ENCODE peak calls at places on chromosomes 4 and X, in ten cellular contexts. One of them, this sample, is unnamed.

GRCh38 chr4:101282076-101282844 is 65.1 kb downstream of the PPP3CA start:
- DNase-seq in stimulated activated CD8-positive, alpha-beta memory T cell treated with anti-CD3 and anti-CD28 coated beads, Interleukin-7, amount 100 ng/mL, for 1 hour: no peak
- DNase-seq in HTR-8/SVneo: no peak
- DNase-seq in endodermal cell: peak; percentile 57
- DNase-seq in Panc1: no peak
- DNase-seq in NCI-H1092 treated with DMSO at 0.1 percent for 48 hours: no peak
- DNase-seq in activated T-helper 1 cell treated with anti-CD3 and anti-CD28 coated beads, Interleukin-12 subunit alpha, Interleukin-12 subunit beta, Interleukin-2, Interleukin-4 antibody, amounts not matched to agents 30 ng/mL and 10 ng/mL and 1 ng/mL, durations not matched to agents 14 hours and 24 hours and 36 hours: peak; percentile 8
- DNase-seq in heart left ventricle: no peak
- DNase-seq in SK-N-SH: no peak
- DNase-seq in AML-193: peak; percentile 48
- DNase-seq in this sample: no peak

GRCh38 chr4:54660145-54660535 is 2.4 kb downstream of the KIT start:
- DNase-seq in stimulated activated CD8-positive, alpha-beta memory T cell treated with anti-CD3 and anti-CD28 coated beads, Interleukin-7, amount 100 ng/mL, for 1 hour: no peak
- DNase-seq in HTR-8/SVneo: no peak
- DNase-seq in endodermal cell: no peak
- DNase-seq in Panc1: no peak
- DNase-seq in NCI-H1092 treated with DMSO at 0.1 percent for 48 hours: no peak
- DNase-seq in activated T-helper 1 cell treated with anti-CD3 and anti-CD28 coated beads, Interleukin-12 subunit alpha, Interleukin-12 subunit beta, Interleukin-2, Interleukin-4 antibody, amounts not matched to agents 30 ng/mL and 10 ng/mL and 1 ng/mL, durations not matched to agents 14 hours and 24 hours and 36 hours: no peak
- DNase-seq in heart left ventricle: no peak
- DNase-seq in SK-N-SH: no peak
- DNase-seq in AML-193: no peak
- DNase-seq in this sample: no peak

GRCh38 chrX:50910685-50911176 is at the start of gene BMP15:
- DNase-seq in stimulated activated CD8-positive, alpha-beta memory T cell treated with anti-CD3 and anti-CD28 coated beads, Interleukin-7, amount 100 ng/mL, for 1 hour: no peak
- DNase-seq in HTR-8/SVneo: no peak
- DNase-seq in endodermal cell: no peak
- DNase-seq in Panc1: no peak
- DNase-seq in NCI-H1092 treated with DMSO at 0.1 percent for 48 hours: no peak
- DNase-seq in activated T-helper 1 cell treated with anti-CD3 and anti-CD28 coated beads, Interleukin-12 subunit alpha, Interleukin-12 subunit beta, Interleukin-2, Interleukin-4 antibody, amounts not matched to agents 30 ng/mL and 10 ng/mL and 1 ng/mL, durations not matched to agents 14 hours and 24 hours and 36 hours: no peak
- DNase-seq in heart left ventricle: no peak
- DNase-seq in SK-N-SH: no peak
- DNase-seq in AML-193: no peak
- DNase-seq in this sample: no peak

GRCh38 chr4:3311489-3312171 is 18.8 kb downstream of the RGS12 start:
- DNase-seq in stimulated activated CD8-positive, alpha-beta memory T cell treated with anti-CD3 and anti-CD28 coated beads, Interleukin-7, amount 100 ng/mL, for 1 hour: no peak
- DNase-seq in HTR-8/SVneo: no peak
- DNase-seq in endodermal cell: peak; percentile 31
- DNase-seq in Panc1: no peak
- DNase-seq in NCI-H1092 treated with DMSO at 0.1 percent for 48 hours: no peak
- DNase-seq in activated T-helper 1 cell treated with anti-CD3 and anti-CD28 coated beads, Interleukin-12 subunit alpha, Interleukin-12 subunit beta, Interleukin-2, Interleukin-4 antibody, amounts not matched to agents 30 ng/mL and 10 ng/mL and 1 ng/mL, durations not matched to agents 14 hours and 24 hours and 36 hours: no peak
- DNase-seq in heart left ventricle: peak; percentile 10
- DNase-seq in SK-N-SH: no peak
- DNase-seq in AML-193: no peak
- DNase-seq in this sample: no peak

GRCh38 chr4:47032405-47033106 is 1.2 kb downstream of the GABRB1 start:
- DNase-seq in stimulated activated CD8-positive, alpha-beta memory T cell treated with anti-CD3 and anti-CD28 coated beads, Interleukin-7, amount 100 ng/mL, for 1 hour: no peak
- DNase-seq in HTR-8/SVneo: peak; percentile 61
- DNase-seq in endodermal cell: peak; percentile 96
- DNase-seq in Panc1: peak; percentile 55
- DNase-seq in NCI-H1092 treated with DMSO at 0.1 percent for 48 hours: peak; percentile 33
- DNase-seq in activated T-helper 1 cell treated with anti-CD3 and anti-CD28 coated beads, Interleukin-12 subunit alpha, Interleukin-12 subunit beta, Interleukin-2, Interleukin-4 antibody, amounts not matched to agents 30 ng/mL and 10 ng/mL and 1 ng/mL, durations not matched to agents 14 hours and 24 hours and 36 hours: peak; percentile 11
- DNase-seq in heart left ventricle: peak; percentile 81
- DNase-seq in SK-N-SH: peak; percentile 82
- DNase-seq in AML-193: no peak
- DNase-seq in this sample: peak; percentile 29

GRCh38 chr4:38730830-38731646 is 51.8 kb downstream of the TLR10 start:
- DNase-seq in stimulated activated CD8-positive, alpha-beta memory T cell treated with anti-CD3 and anti-CD28 coated beads, Interleukin-7, amount 100 ng/mL, for 1 hour: peak; percentile 75
- DNase-seq in HTR-8/SVneo: peak; percentile 80
- DNase-seq in endodermal cell: peak; percentile 98
- DNase-seq in Panc1: peak; percentile 32
- DNase-seq in NCI-H1092 treated with DMSO at 0.1 percent for 48 hours: peak; percentile 61
- DNase-seq in activated T-helper 1 cell treated with anti-CD3 and anti-CD28 coated beads, Interleukin-12 subunit alpha, Interleukin-12 subunit beta, Interleukin-2, Interleukin-4 antibody, amounts not matched to agents 30 ng/mL and 10 ng/mL and 1 ng/mL, durations not matched to agents 14 hours and 24 hours and 36 hours: peak; percentile 66
- DNase-seq in heart left ventricle: peak; percentile 90
- DNase-seq in SK-N-SH: peak; percentile 82
- DNase-seq in AML-193: peak; percentile 70
- DNase-seq in this sample: peak; percentile 57

GRCh38 chr4:158255727-158256324 is 45.5 kb downstream of the TMEM144 start:
- DNase-seq in stimulated activated CD8-positive, alpha-beta memory T cell treated with anti-CD3 and anti-CD28 coated beads, Interleukin-7, amount 100 ng/mL, for 1 hour: no peak
- DNase-seq in HTR-8/SVneo: peak; percentile 14
- DNase-seq in endodermal cell: no peak
- DNase-seq in Panc1: peak; percentile 4
- DNase-seq in NCI-H1092 treated with DMSO at 0.1 percent for 48 hours: peak; percentile 45
- DNase-seq in activated T-helper 1 cell treated with anti-CD3 and anti-CD28 coated beads, Interleukin-12 subunit alpha, Interleukin-12 subunit beta, Interleukin-2, Interleukin-4 antibody, amounts not matched to agents 30 ng/mL and 10 ng/mL and 1 ng/mL, durations not matched to agents 14 hours and 24 hours and 36 hours: no peak
- DNase-seq in heart left ventricle: no peak
- DNase-seq in SK-N-SH: peak; percentile 34
- DNase-seq in AML-193: peak; percentile 68
- DNase-seq in this sample: peak; percentile 17

GRCh38 chrX:131729295-131729694 is 185.4 kb downstream of the OR13H1 start:
- DNase-seq in stimulated activated CD8-positive, alpha-beta memory T cell treated with anti-CD3 and anti-CD28 coated beads, Interleukin-7, amount 100 ng/mL, for 1 hour: no peak
- DNase-seq in HTR-8/SVneo: no peak
- DNase-seq in endodermal cell: no peak
- DNase-seq in Panc1: peak; percentile 32
- DNase-seq in NCI-H1092 treated with DMSO at 0.1 percent for 48 hours: no peak
- DNase-seq in activated T-helper 1 cell treated with anti-CD3 and anti-CD28 coated beads, Interleukin-12 subunit alpha, Interleukin-12 subunit beta, Interleukin-2, Interleukin-4 antibody, amounts not matched to agents 30 ng/mL and 10 ng/mL and 1 ng/mL, durations not matched to agents 14 hours and 24 hours and 36 hours: no peak
- DNase-seq in heart left ventricle: no peak
- DNase-seq in SK-N-SH: peak; percentile 63
- DNase-seq in AML-193: no peak
- DNase-seq in this sample: peak; percentile 44

GRCh38 chr4:168273838-168274237 is 44.7 kb downstream of the DDX60 start:
- DNase-seq in stimulated activated CD8-positive, alpha-beta memory T cell treated with anti-CD3 and anti-CD28 coated beads, Interleukin-7, amount 100 ng/mL, for 1 hour: no peak
- DNase-seq in HTR-8/SVneo: no peak
- DNase-seq in endodermal cell: no peak
- DNase-seq in Panc1: no peak
- DNase-seq in NCI-H1092 treated with DMSO at 0.1 percent for 48 hours: no peak
- DNase-seq in activated T-helper 1 cell treated with anti-CD3 and anti-CD28 coated beads, Interleukin-12 subunit alpha, Interleukin-12 subunit beta, Interleukin-2, Interleukin-4 antibody, amounts not matched to agents 30 ng/mL and 10 ng/mL and 1 ng/mL, durations not matched to agents 14 hours and 24 hours and 36 hours: no peak
- DNase-seq in heart left ventricle: no peak
- DNase-seq in SK-N-SH: no peak
- DNase-seq in AML-193: no peak
- DNase-seq in this sample: no peak

GRCh38 chr4:24565054-24565453 is 19.3 kb downstream of the DHX15 start:
- DNase-seq in stimulated activated CD8-positive, alpha-beta memory T cell treated with anti-CD3 and anti-CD28 coated beads, Interleukin-7, amount 100 ng/mL, for 1 hour: no peak
- DNase-seq in HTR-8/SVneo: no peak
- DNase-seq in endodermal cell: no peak
- DNase-seq in Panc1: no peak
- DNase-seq in NCI-H1092 treated with DMSO at 0.1 percent for 48 hours: no peak
- DNase-seq in activated T-helper 1 cell treated with anti-CD3 and anti-CD28 coated beads, Interleukin-12 subunit alpha, Interleukin-12 subunit beta, Interleukin-2, Interleukin-4 antibody, amounts not matched to agents 30 ng/mL and 10 ng/mL and 1 ng/mL, durations not matched to agents 14 hours and 24 hours and 36 hours: no peak
- DNase-seq in heart left ventricle: no peak
- DNase-seq in SK-N-SH: no peak
- DNase-seq in AML-193: no peak
- DNase-seq in this sample: no peak

GRCh38 chr4:148056879-148057278 is 325.0 kb downstream of the ARHGAP10 start:
- DNase-seq in stimulated activated CD8-positive, alpha-beta memory T cell treated with anti-CD3 and anti-CD28 coated beads, Interleukin-7, amount 100 ng/mL, for 1 hour: peak; percentile 28
- DNase-seq in HTR-8/SVneo: no peak
- DNase-seq in endodermal cell: peak; percentile 75
- DNase-seq in Panc1: peak; percentile 5
- DNase-seq in NCI-H1092 treated with DMSO at 0.1 percent for 48 hours: no peak
- DNase-seq in activated T-helper 1 cell treated with anti-CD3 and anti-CD28 coated beads, Interleukin-12 subunit alpha, Interleukin-12 subunit beta, Interleukin-2, Interleukin-4 antibody, amounts not matched to agents 30 ng/mL and 10 ng/mL and 1 ng/mL, durations not matched to agents 14 hours and 24 hours and 36 hours: peak; percentile 34
- DNase-seq in heart left ventricle: no peak
- DNase-seq in SK-N-SH: no peak
- DNase-seq in AML-193: peak; percentile 97
- DNase-seq in this sample: no peak

GRCh38 chr4:32462944-32463343 is 1742.8 kb downstream of the PCDH7 start:
- DNase-seq in stimulated activated CD8-positive, alpha-beta memory T cell treated with anti-CD3 and anti-CD28 coated beads, Interleukin-7, amount 100 ng/mL, for 1 hour: no peak
- DNase-seq in HTR-8/SVneo: no peak
- DNase-seq in endodermal cell: peak; percentile 69
- DNase-seq in Panc1: no peak
- DNase-seq in NCI-H1092 treated with DMSO at 0.1 percent for 48 hours: no peak
- DNase-seq in activated T-helper 1 cell treated with anti-CD3 and anti-CD28 coated beads, Interleukin-12 subunit alpha, Interleukin-12 subunit beta, Interleukin-2, Interleukin-4 antibody, amounts not matched to agents 30 ng/mL and 10 ng/mL and 1 ng/mL, durations not matched to agents 14 hours and 24 hours and 36 hours: no peak
- DNase-seq in heart left ventricle: no peak
- DNase-seq in SK-N-SH: no peak
- DNase-seq in AML-193: no peak
- DNase-seq in this sample: no peak